ENCODE peak calls at places on chromosomes 5 and 9, in eight cellular contexts. H is A549, S is SK-N-SH, U is astrocyte of the spinal cord, K is BJ, Y is dorsolateral prefrontal cortex, F is neural progenitor cell, G is OCI-LY7. V is an unnamed sample.
A peak's percentile ranks its signal among the peaks of the same experiment; 100 is the strongest.

GRCh38 chr5:3226171-3226570 is 369.5 kb upstream of the IRX1 start:
- DNase-seq in U (no peak), H (no peak), F (no peak), G (no peak), S (no peak), K (no peak), Y (peak; percentile 71), V (no peak)

GRCh38 chr5:75512383-75513074 is 838 bp downstream of the POLK start:
- DNase-seq in K (no peak), S (no peak), Y (no peak), G (no peak), F (no peak), H (no peak), U (no peak), V (peak; percentile 22)

GRCh38 chr9:129595323-129595741 is 25.6 kb downstream of the C9orf50 start:
- DNase-seq in Y (no peak), S (no peak), U (peak; percentile 21), F (no peak), K (no peak), H (no peak), G (no peak), V (no peak)

GRCh38 chr5:127007522-127007921 is 22.8 kb downstream of the MARCHF3 start:
- DNase-seq in K (no peak), Y (no peak), H (no peak), G (no peak), S (no peak), F (no peak), U (no peak), V (no peak)

GRCh38 chr9:14347408-14348224 is 33.7 kb upstream of the NFIB start:
- DNase-seq in K (no peak), Y (no peak), F (peak; percentile 68), U (peak; percentile 50), G (no peak), S (peak; percentile 9), H (peak; percentile 52), V (peak; percentile 60)

GRCh38 chr5:5252106-5252505 is 112.0 kb downstream of the ADAMTS16 start:
- DNase-seq in U (no peak), G (no peak), Y (no peak), F (no peak), S (no peak), K (no peak), H (no peak), V (no peak)

GRCh38 chr9:117775576-117775975 is 71.4 kb downstream of the TLR4 start:
- DNase-seq in G (no peak), U (no peak), F (no peak), S (no peak), Y (no peak), H (no peak), K (no peak), V (no peak)

GRCh38 chr9:116494815-116495634 is 192.1 kb upstream of the TRIM32 start:
- DNase-seq in F (peak; percentile 59), S (no peak), U (no peak), H (no peak), K (no peak), G (peak; percentile 30), Y (peak; percentile 39), V (no peak)

GRCh38 chr5:149809919-149810691 is 80.0 kb downstream of the PPARGC1B start:
- DNase-seq in F (no peak), K (no peak), Y (no peak), S (no peak), G (no peak), U (no peak), H (no peak), V (no peak)

GRCh38 chr9:117757566-117757965 is 53.4 kb downstream of the TLR4 start:
- DNase-seq in Y (no peak), K (no peak), H (no peak), G (no peak), U (no peak), F (peak; percentile 10), S (no peak), V (no peak)

GRCh38 chr5:131589510-131590348 is 45.3 kb downstream of the RAPGEF6 start:
- DNase-seq in H (peak; percentile 36), S (peak; percentile 83), Y (no peak), K (no peak), F (peak; percentile 73), U (peak; percentile 56), G (peak; percentile 71), V (peak; percentile 79)

GRCh38 chr5:151745071-151745705 is 13.2 kb downstream of the ATOX1 start:
- DNase-seq in U (peak; percentile 90), F (no peak), H (no peak), Y (peak; percentile 94), K (peak; percentile 53), S (no peak), G (no peak), V (peak; percentile 84)

GRCh38 chr9:21381752-21382339 is 3.4 kb downstream of the IFNA2 start:
- DNase-seq in U (no peak), S (no peak), Y (no peak), H (no peak), K (no peak), G (peak; percentile 37), F (no peak), V (no peak)

GRCh38 chr5:34526682-34527305 is 129.3 kb upstream of the RAI14 start:
- DNase-seq in F (no peak), H (no peak), S (no peak), G (no peak), K (no peak), Y (no peak), U (no peak), V (no peak)

GRCh38 chr5:39906146-39906545 is 481.4 kb upstream of the DAB2 start:
- DNase-seq in U (peak; percentile 56), H (no peak), S (no peak), Y (no peak), G (no peak), K (no peak), F (no peak), V (peak; percentile 35)

GRCh38 chr5:148996270-148996669 is 66.6 kb downstream of the SH3TC2 start:
- DNase-seq in G (no peak), K (no peak), U (no peak), S (no peak), H (no peak), Y (no peak), F (no peak), V (no peak)

GRCh38 chr5:68368686-68369359 is 153.3 kb downstream of the PIK3R1 start:
- DNase-seq in Y (no peak), G (no peak), F (no peak), U (peak; percentile 7), K (no peak), H (no peak), S (no peak), V (peak; percentile 23)

GRCh38 chr5:68369436-68370125 is 154.0 kb downstream of the PIK3R1 start:
- DNase-seq in S (no peak), K (no peak), Y (no peak), H (no peak), F (no peak), U (no peak), G (peak; percentile 6), V (no peak)

GRCh38 chr5:68367274-68367673 is 151.7 kb downstream of the PIK3R1 start:
- DNase-seq in H (no peak), U (no peak), G (no peak), F (no peak), S (no peak), K (no peak), Y (no peak), V (no peak)

GRCh38 chr5:68367717-68368116 is 152.2 kb downstream of the PIK3R1 start:
- DNase-seq in Y (no peak), H (no peak), S (no peak), K (no peak), G (no peak), F (no peak), U (no peak), V (no peak)

GRCh38 chr5:68368280-68368679 is 152.7 kb downstream of the PIK3R1 start:
- DNase-seq in Y (no peak), G (no peak), S (no peak), K (no peak), H (no peak), U (no peak), F (no peak), V (no peak)
- TF ChIP-seq CTCF in Y (no peak), G (no peak), S (no peak), K (no peak), H (no peak), U (no peak), F (no peak), V (no peak)

GRCh38 chr5:176818391-176819098 is 8.2 kb downstream of the UNC5A start:
- DNase-seq in H (no peak), G (no peak), Y (no peak), K (no peak), S (no peak), U (no peak), F (no peak), V (no peak)
- H3K4me3 ChIP-seq in H (peak overlapping the region; percentile 65), G (no peak overlapping the region), Y (peak overlapping the region; percentile 50), K (no peak overlapping the region), S (peak overlapping the region; percentile 61), U (no peak overlapping the region), F (peak overlapping the region; percentile 64), V (no peak overlapping the region)

GRCh38 chr5:116772152-116772501 is 197.5 kb upstream of the SEMA6A start:
- DNase-seq in S (peak; percentile 24), K (no peak), H (no peak), G (no peak), U (no peak), F (no peak), Y (no peak), V (no peak)
- TF ChIP-seq CTCF in S (no peak), K (no peak), H (no peak), G (no peak), U (no peak), F (no peak), Y (no peak), V (no peak)

GRCh38 chr5:37109338-37109737 is 139.8 kb downstream of the CPLANE1 start:
- DNase-seq in S (no peak), Y (no peak), K (no peak), F (no peak), U (no peak), H (no peak), G (no peak), V (no peak)

GRCh38 chr5:37116359-37116758 is 132.8 kb downstream of the CPLANE1 start:
- DNase-seq in S (no peak), U (no peak), K (no peak), F (no peak), Y (no peak), H (no peak), G (no peak), V (no peak)

GRCh38 chr5:37111426-37112382 is 137.5 kb downstream of the CPLANE1 start:
- DNase-seq in S (no peak), U (no peak), G (no peak), F (no peak), H (no peak), Y (no peak), K (no peak), V (no peak)

GRCh38 chr5:37110128-37110527 is 139.0 kb downstream of the CPLANE1 start:
- DNase-seq in K (no peak), U (no peak), F (no peak), H (no peak), Y (no peak), S (no peak), G (no peak), V (no peak)

DNA sequence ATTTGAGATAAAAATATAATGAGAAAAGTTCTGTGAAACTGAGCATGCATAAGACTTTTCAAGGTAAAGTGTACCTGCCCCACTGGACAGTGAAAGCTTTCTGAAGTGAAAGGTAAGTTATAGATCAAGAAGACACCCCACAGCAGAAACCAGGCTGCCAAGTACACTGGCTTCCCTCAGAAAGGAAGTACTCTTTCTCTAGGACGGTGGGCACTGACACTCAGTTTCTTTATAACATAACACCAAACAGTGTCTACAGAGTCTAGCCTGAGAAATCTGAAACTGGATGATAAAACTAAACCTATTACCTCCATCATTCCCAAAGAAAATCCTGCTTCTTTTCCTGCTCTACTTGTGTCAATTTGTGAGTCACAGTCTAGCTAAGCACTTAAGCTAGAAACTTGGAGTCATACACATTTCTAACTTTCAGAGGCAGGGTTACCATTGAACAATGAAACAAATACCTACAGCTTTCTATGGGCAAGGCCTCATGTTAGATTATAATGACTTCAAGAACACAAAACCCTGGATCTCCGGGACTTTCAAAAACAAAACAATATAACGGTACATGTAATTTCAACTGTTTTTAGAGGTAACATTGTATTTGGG is 136.7 kb downstream of the CPLANE1 start:
- DNase-seq in G (no peak), U (no peak), Y (no peak), F (no peak), H (no peak), K (no peak), S (no peak), V (no peak)
- H3K4me3 ChIP-seq in G (no peak overlapping the region), U (no peak overlapping the region), Y (no peak overlapping the region), F (no peak overlapping the region), H (no peak overlapping the region), K (no peak overlapping the region), S (no peak overlapping the region), V (no peak overlapping the region)